ENCODE peak calls at places on chromosomes 4 and X, in nine cellular contexts. K is EH; G is PC-3; B is lower lobe of right lung; Q is foreskin fibroblast; Z is heart right ventricle; H is stimulated activated naive CD8-positive, alpha-beta T cell treated with anti-CD3 and anti-CD28 coated beads, Interleukin-15, Interleukin-2, amounts not matched to agents 100 U/mL and 50 U/mL, for 24 hours; P is H4; A is left ventricle myocardium superior. F is an unnamed sample.

GRCh38 chr4:150242820-150243458 is 164.7 kb downstream of the DCLK2 start:
- DNase-seq in A (no peak), B (no peak), K (peak; percentile 73), P (peak; percentile 55), H (no peak), G (peak; percentile 55), Z (peak; percentile 25), Q (peak; percentile 67), F (no peak)

GRCh38 chrX:139932077-139932900 is 564 bp downstream of the ATP11C start:
- DNase-seq in B (peak; percentile 62), Z (peak; percentile 21), P (no peak), G (peak; percentile 31), A (peak; percentile 66), H (peak; percentile 53), K (peak; percentile 58), Q (peak; percentile 67), F (peak; percentile 19)

GRCh38 chr4:128191115-128191897 is 96.3 kb downstream of the PGRMC2 start:
- DNase-seq in P (peak; percentile 79), Z (peak; percentile 55), Q (peak; percentile 88), K (peak; percentile 77), B (peak; percentile 55), A (peak; percentile 46), G (peak; percentile 71), H (peak; percentile 70), F (peak; percentile 48)

GRCh38 chr4:129545599-129546278 is 449.8 kb downstream of the C4orf33 start:
- DNase-seq in H (no peak), B (peak; percentile 73), K (no peak), P (peak; percentile 8), G (peak; percentile 5), Z (peak; percentile 83), Q (no peak), A (peak; percentile 79), F (no peak)

GRCh38 chrX:119606508-119607389 is 525 bp upstream of the NKRF start:
- DNase-seq in H (no peak), P (no peak), G (no peak), Q (no peak), Z (no peak), K (peak; percentile 91), A (no peak), B (no peak), F (no peak)

GRCh38 chr4:146095091-146095690 is 80.3 kb upstream of the LSM6 start:
- DNase-seq in P (peak; percentile 42), H (peak; percentile 34), K (peak; percentile 61), Z (peak; percentile 27), B (no peak), G (peak; percentile 84), Q (peak; percentile 79), A (no peak), F (peak; percentile 43)

GRCh38 chr4:120659626-120660170 is 262.8 kb downstream of the PRDM5 start:
- DNase-seq in P (no peak), Q (peak; percentile 59), Z (no peak), K (no peak), H (no peak), A (no peak), G (no peak), B (no peak), F (no peak)

GRCh38 chr4:186485621-186486062 is 69.7 kb downstream of the MTNR1A start:
- DNase-seq in B (no peak), H (no peak), K (peak; percentile 40), A (peak; percentile 42), P (peak; percentile 64), Z (no peak), Q (peak; percentile 9), G (peak; percentile 11), F (no peak)

GRCh38 chrX:151621422-151621821 is 57.9 kb downstream of the PASD1 start:
- DNase-seq in P (no peak), Z (no peak), G (no peak), H (no peak), B (no peak), A (no peak), K (no peak), Q (no peak), F (no peak)

GRCh38 chr4:16377887-16378286 is 151.6 kb upstream of the TAPT1 start:
- DNase-seq in K (no peak), P (no peak), A (no peak), G (no peak), B (no peak), H (no peak), Q (no peak), Z (no peak), F (no peak)

GRCh38 chr4:53713767-53714166 is 122.5 kb upstream of the LNX1 start:
- DNase-seq in A (no peak), G (no peak), B (no peak), H (no peak), Q (no peak), Z (no peak), P (no peak), K (no peak), F (no peak)

GRCh38 chr4:75724867-75725724 is 719 bp downstream of the USO1 start:
- DNase-seq in Q (peak; percentile 88), P (peak; percentile 48), G (peak; percentile 56), Z (peak; percentile 73), H (peak; percentile 70), B (peak; percentile 87), A (peak; percentile 84), K (peak; percentile 84), F (no peak)

GRCh38 chrX:54530358-54530900 is 410 bp downstream of the GNL3L start:
- DNase-seq in A (no peak), H (no peak), G (no peak), Q (peak; percentile 7), P (no peak), K (peak; percentile 6), Z (no peak), B (no peak), F (no peak)

GRCh38 chr4:160887668-160888067 is 1276.1 kb downstream of the FSTL5 start:
- DNase-seq in K (no peak), A (no peak), B (no peak), G (no peak), Z (no peak), Q (no peak), P (no peak), H (no peak), F (no peak)

GRCh38 chrX:17377047-17377692 is 2.2 kb downstream of the NHS start:
- DNase-seq in K (peak; percentile 35), H (peak; percentile 30), A (peak; percentile 46), P (peak; percentile 44), G (no peak), Z (no peak), B (no peak), Q (peak; percentile 75), F (no peak)

GRCh38 chr4:54959656-54960055 is 165.7 kb downstream of the KDR start:
- DNase-seq in P (no peak), K (peak; percentile 96), B (no peak), A (no peak), G (no peak), Q (peak; percentile 96), H (no peak), Z (no peak), F (peak; percentile 26)

GRCh38 chr4:54228064-54228527 is 997 bp upstream of the PDGFRA start:
- DNase-seq in G (peak; percentile 83), K (peak; percentile 82), P (peak; percentile 69), Q (peak; percentile 96), Z (peak; percentile 75), H (peak; percentile 75), B (peak; percentile 62), A (peak; percentile 84), F (peak; percentile 71)

GRCh38 chrX:18291006-18291545 is 63.4 kb downstream of the SCML2 start:
- DNase-seq in H (no peak), A (no peak), K (peak; percentile 11), Z (no peak), P (no peak), Q (peak; percentile 74), G (no peak), B (no peak), F (no peak)

GRCh38 chr4:159047478-159048165 is 55.3 kb upstream of the RAPGEF2 start:
- DNase-seq in P (no peak), K (peak; percentile 62), G (no peak), A (no peak), Q (peak; percentile 28), H (no peak), Z (no peak), B (no peak), F (no peak)